ENCODE peak calls at places on chromosomes 5 and 9, in four cellular contexts. I, Z, W and N are unnamed samples.

GRCh38 chr9:15278290-15278689 is 28.7 kb downstream of the TTC39B start:
- DNase-seq in I (no peak), Z (no peak), W (no peak), N (no peak)

GRCh38 chr9:113349434-113350337 is at the start of gene BSPRY:
- DNase-seq in I (peak; percentile 48), Z (peak; percentile 39), W (no peak), N (no peak)

GRCh38 chr9:72628191-72628590 is 106.8 kb downstream of the TMC1 start:
- DNase-seq in I (no peak), Z (no peak), W (no peak), N (no peak)

GRCh38 chr5:96321371-96321770 is 111.7 kb downstream of the PCSK1 start:
- DNase-seq in I (no peak), Z (no peak), W (peak; percentile 62), N (no peak)

GRCh38 chr5:169933624-169934023 is 46.7 kb downstream of the INSYN2B start:
- DNase-seq in I (no peak), Z (no peak), W (no peak), N (no peak)

GRCh38 chr5:36459191-36460135 is 146.9 kb upstream of the SLC1A3 start:
- DNase-seq in I (no peak), Z (no peak), W (no peak), N (no peak)

GRCh38 chr9:70340572-70340971 is 73.9 kb downstream of the KLF9 start:
- DNase-seq in I (no peak), Z (no peak), W (peak; percentile 61), N (no peak)

GRCh38 chr9:91044354-91044753 is 242.7 kb downstream of the SYK start:
- DNase-seq in I (no peak), Z (no peak), W (no peak), N (no peak)

GRCh38 chr5:124650960-124651662 is 95.3 kb downstream of the ZNF608 start:
- DNase-seq in I (no peak), Z (no peak), W (peak; percentile 68), N (no peak)

GRCh38 chr5:57338849-57339340 is 143.7 kb downstream of the ACTBL2 start:
- DNase-seq in I (no peak), Z (no peak), W (no peak), N (no peak)

GRCh38 chr5:146565764-146566163 is 49.8 kb upstream of the GPR151 start:
- DNase-seq in I (peak; percentile 29), Z (no peak), W (peak; percentile 66), N (no peak)

GRCh38 chr9:18236336-18236735 is 237.6 kb upstream of the ADAMTSL1 start:
- DNase-seq in I (no peak), Z (no peak), W (no peak), N (no peak)

GRCh38 chr5:100643473-100643872 is 108.3 kb downstream of the FAM174A start:
- DNase-seq in I (no peak), Z (no peak), W (peak; percentile 68), N (no peak)

GRCh38 chr5:2140501-2140900 is 257.8 kb upstream of the IRX4 start:
- DNase-seq in I (no peak), Z (no peak), W (no peak), N (no peak)

GRCh38 chr5:114332493-114332892 is 29.4 kb upstream of the KCNN2 start:
- DNase-seq in I (no peak), Z (no peak), W (no peak), N (no peak)

GRCh38 chr5:20367178-20367577 is 379.2 kb upstream of the CDH18 start:
- DNase-seq in I (no peak), Z (no peak), W (no peak), N (no peak)

GRCh38 chr5:18394154-18394804 is 760.0 kb downstream of the TAF11L14 start:
- DNase-seq in I (no peak), Z (peak; percentile 38), W (peak; percentile 62), N (peak; percentile 78)

GRCh38 chr5:56900858-56901578 is 8.4 kb upstream of the SETD9 start:
- DNase-seq in I (no peak), Z (no peak), W (peak; percentile 64), N (no peak)

GRCh38 chr5:38013107-38013506 is 173.3 kb upstream of the GDNF start:
- DNase-seq in I (no peak), Z (no peak), W (no peak), N (no peak)

GRCh38 chr5:129046151-129046550 is 48.4 kb upstream of the ISOC1 start:
- DNase-seq in I (no peak), Z (no peak), W (peak; percentile 25), N (no peak)

GRCh38 chr9:68690088-68690487 is 15.0 kb upstream of the PIP5K1B start:
- DNase-seq in I (no peak), Z (no peak), W (no peak), N (no peak)

GRCh38 chr9:88791105-88791805 is 200.0 kb upstream of the S1PR3 start:
- DNase-seq in I (no peak), Z (no peak), W (peak; percentile 92), N (no peak)

GRCh38 chr9:128893354-128893753 is 11.4 kb downstream of the LRRC8A start:
- DNase-seq in I (no peak), Z (no peak), W (no peak), N (no peak)

GRCh38 chr9:4934976-4935672 is 49.9 kb upstream of the JAK2 start:
- DNase-seq in I (no peak), Z (no peak), W (peak; percentile 30), N (no peak)

GRCh38 chr9:98231770-98232478 is 23.5 kb downstream of the TBC1D2 start:
- DNase-seq in I (no peak), Z (no peak), W (peak; percentile 88), N (no peak)

GRCh38 chr9:14344846-14345585 is 31.1 kb upstream of the NFIB start:
- DNase-seq in I (no peak), Z (no peak), W (no peak), N (no peak)

GRCh38 chr9:7115606-7116005 is 357.8 kb downstream of the KDM4C start:
- DNase-seq in I (no peak), Z (no peak), W (no peak), N (no peak)

GRCh38 chr5:132007399-132008162 is 3.9 kb downstream of the ACSL6 start:
- DNase-seq in I (peak; percentile 54), Z (peak; percentile 46), W (peak; percentile 91), N (no peak)

GRCh38 chr9:125613156-125613555 is 93.9 kb downstream of the MAPKAP1 start:
- DNase-seq in I (no peak), Z (no peak), W (peak; percentile 38), N (no peak)

GRCh38 chr5:141958773-141959172 is 771 bp upstream of the PCDH12 start:
- DNase-seq in I (no peak), Z (no peak), W (peak; percentile 70), N (no peak)

GRCh38 chr5:96226941-96227552 is 206.0 kb downstream of the PCSK1 start:
- DNase-seq in I (no peak), Z (no peak), W (peak; percentile 98), N (no peak)

GRCh38 chr9:12775963-12776774 is 1.3 kb downstream of the LURAP1L start:
- DNase-seq in I (no peak), Z (no peak), W (peak; percentile 93), N (peak; percentile 78)

GRCh38 chr9:129022037-129022436 is 6.1 kb downstream of the SH3GLB2 start:
- DNase-seq in I (no peak), Z (no peak), W (no peak), N (no peak)

GRCh38 chr9:34663296-34663590 is 786 bp upstream of the CCL27 start:
- DNase-seq in I (no peak), Z (no peak), W (no peak), N (no peak)

GRCh38 chr9:75488714-75489100 is 400.4 kb downstream of the OSTF1 start:
- DNase-seq in I (no peak), Z (no peak), W (no peak), N (no peak)

GRCh38 chr5:59020611-59021285 is 437.9 kb downstream of the RAB3C start:
- DNase-seq in I (no peak), Z (no peak), W (peak; percentile 68), N (no peak)

GRCh38 chr5:14190194-14191164 is 47.3 kb downstream of the TRIO start:
- DNase-seq in I (no peak), Z (no peak), W (peak; percentile 99), N (no peak)

GRCh38 chr5:54769072-54769471 is 216.3 kb downstream of the ESM1 start:
- DNase-seq in I (no peak), Z (no peak), W (no peak), N (no peak)
- TF ChIP-seq CTCF in I (no peak), Z (no peak), W (no peak), N (no peak)

GRCh38 chr9:136451221-136451877 is 11.7 kb upstream of the INPP5E start:
- DNase-seq in I (no peak), Z (no peak), W (no peak), N (no peak)
- TF ChIP-seq CTCF in I (no peak), Z (no peak), W (no peak), N (no peak)

DNA sequence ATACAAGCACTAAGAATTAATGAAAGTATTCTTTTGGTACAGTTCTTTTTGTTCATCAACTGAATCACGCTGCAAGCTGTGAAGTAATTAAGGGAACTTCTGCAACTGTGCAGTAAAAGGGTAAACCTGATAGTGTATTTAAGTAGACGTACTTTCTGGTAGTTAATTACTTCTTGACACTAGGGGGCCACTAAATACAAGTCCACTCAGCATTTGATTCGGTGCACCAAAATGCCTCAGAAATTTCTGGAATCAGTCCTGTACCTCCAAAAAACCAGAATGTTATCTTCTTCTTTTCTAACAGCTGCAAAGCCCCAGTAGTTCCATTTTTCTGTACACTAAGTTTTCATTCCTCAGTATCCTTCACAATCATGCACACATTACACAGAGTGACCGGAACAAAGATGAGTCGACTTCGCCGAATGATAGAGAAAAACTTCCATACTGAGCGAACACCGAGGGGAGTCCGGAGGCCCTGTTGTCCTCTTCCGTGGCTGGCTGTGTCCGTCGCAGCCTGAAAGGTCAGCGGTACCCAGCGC is 500 bp downstream of the GFM2 start:
- DNase-seq in I (no peak), Z (no peak), W (peak; percentile 74), N (no peak)
- TF ChIP-seq CTCF in I (peak; percentile 79), Z (peak; percentile 77), W (peak; percentile 43), N (peak; percentile 72)

DNA sequence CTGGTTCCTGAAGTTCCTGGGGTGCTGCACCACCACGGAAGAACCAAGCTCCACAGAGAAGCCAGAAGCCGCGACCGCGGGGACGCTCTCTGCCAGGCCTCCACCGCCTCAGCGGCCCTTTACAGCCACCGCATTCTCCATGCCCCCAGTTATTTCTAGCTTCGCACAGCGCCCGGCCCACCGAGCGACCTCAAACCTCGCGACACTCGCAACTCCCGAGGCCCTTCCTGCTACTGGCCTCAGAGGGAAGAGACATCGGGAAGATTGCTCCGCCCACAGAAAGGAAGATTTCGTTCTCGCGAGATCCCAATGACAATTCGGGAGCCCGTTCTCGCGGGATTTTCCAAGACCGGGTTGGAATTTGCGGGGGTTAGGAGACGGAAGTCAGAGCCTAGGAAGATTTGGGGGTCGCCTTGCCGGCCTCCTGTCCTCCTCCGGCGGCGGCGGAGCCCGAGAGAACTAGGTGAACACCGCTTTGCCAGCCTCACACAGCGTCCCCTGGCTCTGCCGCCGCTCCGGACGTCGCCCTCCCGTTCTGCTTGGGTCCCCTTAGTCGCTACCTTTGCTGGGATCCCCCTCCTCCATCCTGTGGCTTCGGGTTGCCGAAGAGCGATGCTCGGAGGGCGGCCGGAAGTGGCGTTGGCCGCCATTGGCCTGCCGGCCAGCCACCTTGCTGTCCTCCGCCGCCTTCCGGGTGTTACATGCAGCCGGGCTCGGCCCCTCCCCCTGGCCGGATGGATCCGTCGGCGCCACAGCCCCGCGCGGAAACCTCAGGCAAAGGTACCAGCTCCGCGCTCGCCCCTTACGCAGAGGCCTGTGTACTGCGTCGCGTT is at the start of gene ERCC6L2:
- DNase-seq in I (peak; percentile 92), Z (peak; percentile 89), W (peak; percentile 99), N (peak; percentile 97)
- TF ChIP-seq CTCF in I (no peak), Z (no peak), W (no peak), N (peak; percentile 34)